ENCODE peak calls at places on chromosomes 11 and 22, in seven cellular contexts. Y is H9, E is IMR-90, H is H1, F is mesenchymal stem cell, G is trophoblast cell, A is mesendoderm. M is an unnamed sample.

GRCh38 chr11:80330302-80330701 is 889.5 kb upstream of the TENM4 start:
- DNase-seq in G (no peak), F (peak), Y (no peak), H (no peak), A (no peak), E (peak), M (no peak)

GRCh38 chr11:97893612-97894011 is 1127.1 kb upstream of the CNTN5 start:
- DNase-seq in H (no peak), A (no peak), Y (no peak), G (no peak), E (no peak), F (no peak), M (no peak)

GRCh38 chr22:27456696-27457503 is 344.7 kb downstream of the MN1 start:
- DNase-seq in H (no peak), F (peak), G (no peak), Y (no peak), E (peak), A (peak), M (no peak)

GRCh38 chr11:104126464-104126863 is 37.5 kb downstream of the PDGFD start:
- DNase-seq in A (no peak), F (no peak), G (no peak), H (no peak), Y (no peak), E (no peak), M (no peak)

GRCh38 chr11:102560555-102561011 is 30.0 kb upstream of the MMP7 start:
- DNase-seq in Y (no peak), A (no peak), E (peak), H (no peak), F (peak), G (no peak), M (no peak)

GRCh38 chr22:39528080-39528661 is 4.4 kb downstream of the RPS19BP1 start:
- DNase-seq in F (peak), A (peak), G (peak), H (no peak), Y (no peak), E (no peak), M (no peak)

GRCh38 chr11:16605971-16606783 is 132.3 kb upstream of the C11orf58 start:
- DNase-seq in G (peak), H (peak), A (peak), E (peak), F (peak), Y (peak), M (peak)

GRCh38 chr11:2536440-2536989 is 91.7 kb downstream of the KCNQ1 start:
- DNase-seq in G (no peak), F (no peak), E (no peak), A (no peak), Y (no peak), H (no peak), M (no peak)

GRCh38 chr11:19316434-19316833 is 75.7 kb upstream of the E2F8 start:
- DNase-seq in E (no peak), Y (no peak), A (no peak), F (no peak), G (no peak), H (no peak), M (no peak)

GRCh38 chr11:112302226-112302868 is 41.7 kb upstream of the PLET1 start:
- DNase-seq in H (no peak), E (peak), A (peak), Y (no peak), G (no peak), F (peak), M (no peak)

GRCh38 chr11:125452125-125452470 is 44.0 kb downstream of the FEZ1 start:
- DNase-seq in F (no peak), Y (no peak), A (no peak), E (no peak), H (no peak), G (no peak), M (no peak)

GRCh38 chr22:44697423-44698179 is 4.4 kb upstream of the PRR5 start:
- DNase-seq in E (peak), G (peak), A (peak), H (peak), Y (peak), F (peak), M (peak)

GRCh38 chr22:43118024-43118849 is 7.7 kb downstream of the BIK start:
- DNase-seq in Y (no peak), H (no peak), F (no peak), G (no peak), E (no peak), A (no peak), M (no peak)

GRCh38 chr22:43114958-43115357 is 4.4 kb downstream of the BIK start:
- DNase-seq in H (no peak), G (no peak), E (no peak), A (no peak), F (no peak), Y (no peak), M (no peak)

GRCh38 chr22:43116932-43117331 is 6.4 kb downstream of the BIK start:
- DNase-seq in G (no peak), F (no peak), H (no peak), E (no peak), Y (no peak), A (no peak), M (no peak)

GRCh38 chr22:43113516-43114251 is 3.1 kb downstream of the BIK start:
- DNase-seq in E (no peak), F (no peak), A (no peak), H (no peak), Y (no peak), G (no peak), M (no peak)

GRCh38 chr22:43118953-43119458 is 8.5 kb downstream of the BIK start:
- DNase-seq in H (no peak), A (no peak), E (no peak), F (no peak), G (no peak), Y (no peak), M (no peak)
- H3K9ac ChIP-seq in H (no peak), A (no peak), E (no peak), F (no peak), G (no peak), Y (no peak), M (no peak)

GRCh38 chr11:9717040-9717357 is 53.1 kb downstream of the SWAP70 start:
- DNase-seq in H (no peak), E (no peak), F (no peak), G (no peak), Y (no peak), A (no peak), M (no peak)
- H3K4ac ChIP-seq in H (no peak), E (no peak), F (no peak), G (no peak), Y (no peak), A (no peak), M (no peak)

DNA sequence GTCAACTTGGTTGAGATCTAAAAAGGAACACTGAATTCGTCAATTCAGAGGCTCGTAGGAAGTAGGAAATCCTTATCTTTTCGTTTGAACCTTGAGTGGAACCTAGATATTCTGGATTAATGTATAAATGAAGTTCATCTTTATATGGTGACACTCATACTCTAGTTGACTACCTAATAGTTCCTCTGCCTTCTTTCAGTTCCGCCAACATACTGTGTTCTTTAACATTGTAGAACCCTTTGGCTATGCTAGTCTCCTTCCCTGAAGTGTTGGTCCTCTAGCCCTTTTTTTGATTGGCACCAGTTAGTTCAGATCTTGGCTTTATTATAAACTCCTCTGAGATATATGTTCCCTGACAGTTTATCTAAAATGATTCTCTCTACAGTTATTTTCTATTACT is 1.5 kb downstream of the ATM start:
- DNase-seq in F (no peak), G (no peak), H (no peak), A (no peak), Y (no peak), E (no peak), M (no peak)
- H3K9ac ChIP-seq in F (peak), G (no peak), H (no peak), A (peak), Y (peak), E (peak), M (no peak)

GRCh38 chr22:22733881-22734373 is 89.5 kb downstream of the GGTLC2 start:
- DNase-seq in G (no peak), A (no peak), F (no peak), H (no peak), Y (no peak), E (no peak), M (no peak)
- H3K4ac ChIP-seq in G (no peak), A (no peak), F (no peak), H (no peak), Y (no peak), E (no peak), M (no peak)

DNA sequence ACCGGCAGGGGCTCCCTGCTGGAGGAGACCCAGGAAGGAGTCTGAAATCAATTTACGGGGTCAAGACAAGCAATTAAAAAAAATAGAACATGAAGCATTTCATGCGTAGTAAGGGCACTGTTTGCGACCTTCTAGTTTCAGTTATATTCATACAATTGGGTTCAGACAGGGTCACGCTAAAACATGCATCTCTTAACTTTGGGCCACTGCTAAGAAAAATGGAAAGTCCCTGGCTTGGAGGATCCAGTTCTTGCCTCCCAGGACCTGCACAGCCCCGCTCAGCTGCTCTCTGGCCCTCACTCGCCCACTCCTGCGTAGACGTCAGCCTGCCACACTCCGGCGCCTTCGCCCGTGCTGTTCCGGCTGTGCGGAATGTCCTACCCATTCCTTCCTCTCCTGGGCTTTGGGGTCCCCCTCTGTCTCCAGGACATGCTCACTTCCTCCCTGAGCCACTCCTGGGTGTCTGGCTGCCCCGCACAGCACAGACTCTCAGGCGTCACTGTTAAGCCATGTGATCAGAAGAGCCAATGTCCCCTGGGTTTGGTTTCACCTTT is 12.8 kb downstream of the NFAM1 start:
- DNase-seq in F (no peak), A (no peak), E (no peak), Y (no peak), G (no peak), H (no peak), M (no peak)
- H3K9ac ChIP-seq in F (peak), A (no peak), E (no peak), Y (no peak), G (no peak), H (no peak), M (no peak)

DNA sequence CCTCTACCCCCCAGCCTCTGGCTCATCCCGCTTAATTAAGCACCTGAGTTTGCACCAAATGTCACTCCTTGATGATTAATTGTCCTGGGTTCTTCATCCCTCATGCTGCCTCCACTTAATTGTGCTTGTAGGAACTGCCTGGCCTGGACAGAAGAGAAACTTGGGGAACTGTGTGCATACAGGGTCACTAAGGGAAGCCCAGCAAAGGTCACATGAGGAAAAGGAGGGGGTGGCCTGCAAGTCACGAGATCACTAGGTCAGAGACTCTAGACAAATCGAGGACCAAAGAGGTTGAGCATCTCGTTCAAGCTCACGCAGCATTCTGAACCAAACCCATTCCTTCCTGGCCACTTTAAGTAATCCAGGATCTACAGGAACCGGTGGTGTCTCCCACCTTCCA is 75.8 kb downstream of the PDE2A start:
- DNase-seq in A (no peak), Y (no peak), G (no peak), E (no peak), H (no peak), F (no peak), M (no peak)
- H3K4ac ChIP-seq in A (no peak), Y (no peak), G (no peak), E (no peak), H (no peak), F (no peak), M (no peak)

DNA sequence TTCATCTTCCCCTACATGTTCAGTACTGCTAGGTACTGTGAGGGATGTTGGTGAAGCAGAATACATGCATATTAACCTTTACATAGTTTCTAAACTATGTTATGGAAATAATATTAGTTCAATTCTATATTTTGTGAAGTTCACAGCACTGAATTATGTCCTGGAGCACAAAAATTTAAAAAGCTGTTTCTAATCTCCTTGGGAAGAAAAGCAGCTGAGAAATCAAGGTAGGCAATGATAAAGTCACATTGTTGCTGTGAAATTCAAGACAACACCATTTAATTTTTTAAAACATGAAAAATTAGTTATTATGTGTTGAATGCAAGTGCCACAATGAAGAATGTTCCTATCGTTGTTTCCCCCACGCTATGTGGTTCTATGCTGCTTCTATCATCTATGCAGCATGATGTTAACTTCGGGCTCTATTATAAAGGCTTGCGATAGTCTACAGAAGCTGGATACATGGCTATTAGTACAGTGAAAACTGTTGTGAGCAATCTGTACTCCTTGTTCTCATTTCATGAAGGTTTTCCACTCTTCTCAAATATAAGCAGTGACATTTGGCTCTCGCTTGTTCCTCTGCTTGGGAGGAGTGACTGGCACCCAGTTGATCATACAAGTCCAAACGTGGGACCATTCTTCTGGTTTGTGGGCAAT is 164.3 kb downstream of the AASDHPPT start:
- DNase-seq in E (no peak), H (no peak), Y (no peak), G (no peak), A (no peak), F (no peak), M (no peak)
- H3K9ac ChIP-seq in E (no peak), H (no peak), Y (no peak), G (no peak), A (no peak), F (no peak), M (no peak)

M was measured in neuronal stem cell.